ENCODE peak calls at places on chromosomes 6 and 20, in five cellular contexts. One of them, this sample, is unnamed.

GRCh38 chr6:24445704-24446103 is 43.0 kb downstream of the MRS2 start:
- DNase-seq in activated CD4-positive, alpha-beta T cell treated with anti-CD3 and anti-CD28 coated beads for 1 hour: no peak
- DNase-seq in HEK293T: no peak
- DNase-seq in neural crest cell: no peak
- DNase-seq in A549: no peak
- DNase-seq in this sample: no peak

GRCh38 chr6:868212-868611 is 175.3 kb upstream of the EXOC2 start:
- DNase-seq in activated CD4-positive, alpha-beta T cell treated with anti-CD3 and anti-CD28 coated beads for 1 hour: no peak
- DNase-seq in HEK293T: no peak
- DNase-seq in neural crest cell: no peak
- DNase-seq in A549: no peak
- DNase-seq in this sample: no peak

GRCh38 chr6:52994789-52995078 is 350 bp downstream of the GSTA4 start:
- DNase-seq in activated CD4-positive, alpha-beta T cell treated with anti-CD3 and anti-CD28 coated beads for 1 hour: peak
- DNase-seq in HEK293T: peak
- DNase-seq in neural crest cell: peak
- DNase-seq in A549: no peak
- DNase-seq in this sample: no peak

GRCh38 chr20:35947489-35947888 is 6.8 kb downstream of the SCAND1 start:
- DNase-seq in activated CD4-positive, alpha-beta T cell treated with anti-CD3 and anti-CD28 coated beads for 1 hour: no peak
- DNase-seq in HEK293T: peak
- DNase-seq in neural crest cell: no peak
- DNase-seq in A549: peak
- DNase-seq in this sample: no peak

GRCh38 chr6:1761472-1761871 is 151.8 kb downstream of the FOXC1 start:
- DNase-seq in activated CD4-positive, alpha-beta T cell treated with anti-CD3 and anti-CD28 coated beads for 1 hour: no peak
- DNase-seq in HEK293T: no peak
- DNase-seq in neural crest cell: no peak
- DNase-seq in A549: no peak
- DNase-seq in this sample: no peak

GRCh38 chr20:12086359-12086758 is 168.7 kb downstream of the BTBD3 start:
- DNase-seq in activated CD4-positive, alpha-beta T cell treated with anti-CD3 and anti-CD28 coated beads for 1 hour: no peak
- DNase-seq in HEK293T: no peak
- DNase-seq in neural crest cell: no peak
- DNase-seq in A549: no peak
- DNase-seq in this sample: no peak

GRCh38 chr20:10596726-10597125 is 77.1 kb downstream of the JAG1 start:
- DNase-seq in activated CD4-positive, alpha-beta T cell treated with anti-CD3 and anti-CD28 coated beads for 1 hour: no peak
- DNase-seq in HEK293T: no peak
- DNase-seq in neural crest cell: no peak
- DNase-seq in A549: peak
- DNase-seq in this sample: no peak

GRCh38 chr20:50715694-50716093 is 15.7 kb upstream of the PARD6B start:
- DNase-seq in activated CD4-positive, alpha-beta T cell treated with anti-CD3 and anti-CD28 coated beads for 1 hour: no peak
- DNase-seq in HEK293T: no peak
- DNase-seq in neural crest cell: no peak
- DNase-seq in A549: no peak
- DNase-seq in this sample: no peak

GRCh38 chr6:156647440-156647839 is 129.7 kb upstream of the ARID1B start:
- DNase-seq in activated CD4-positive, alpha-beta T cell treated with anti-CD3 and anti-CD28 coated beads for 1 hour: no peak
- DNase-seq in HEK293T: no peak
- DNase-seq in neural crest cell: no peak
- DNase-seq in A549: no peak
- DNase-seq in this sample: no peak

GRCh38 chr6:11263185-11263817 is 30.8 kb upstream of the NEDD9 start:
- DNase-seq in activated CD4-positive, alpha-beta T cell treated with anti-CD3 and anti-CD28 coated beads for 1 hour: no peak
- DNase-seq in HEK293T: no peak
- DNase-seq in neural crest cell: no peak
- DNase-seq in A549: peak
- DNase-seq in this sample: no peak

GRCh38 chr6:93562566-93562965 is 143.2 kb upstream of the EPHA7 start:
- DNase-seq in activated CD4-positive, alpha-beta T cell treated with anti-CD3 and anti-CD28 coated beads for 1 hour: no peak
- DNase-seq in HEK293T: no peak
- DNase-seq in neural crest cell: no peak
- DNase-seq in A549: no peak
- DNase-seq in this sample: no peak